ENCODE peak calls at places on chromosomes 16 and 17, in six cellular contexts. U is H54, K is testis, W is adrenal gland, B is K562, S is spleen. C is an unnamed sample.

GRCh38 chr16:19223235-19223847 is 55.3 kb downstream of the SYT17 start:
- DNase-seq in U (no peak), K (peak), W (peak), B (peak), S (no peak), C (peak)

GRCh38 chr17:67922503-67922902 is 73.8 kb downstream of the C17orf58 start:
- DNase-seq in U (no peak), K (no peak), W (no peak), B (no peak), S (no peak), C (no peak)

GRCh38 chr17:6070280-6070894 is at the start of gene WSCD1:
- DNase-seq in U (no peak), K (peak), W (peak), B (no peak), S (no peak), C (no peak)

GRCh38 chr16:25828510-25828909 is 136.8 kb downstream of the HS3ST4 start:
- DNase-seq in U (no peak), K (no peak), W (no peak), B (no peak), S (no peak), C (no peak)

GRCh38 chr16:35733278-35733965 is 2274.0 kb downstream of the TP53TG3F start:
- DNase-seq in U (no peak), K (no peak), W (no peak), B (no peak), S (no peak), C (no peak)

GRCh38 chr17:79201536-79202227 is 127.1 kb downstream of the ENGASE start:
- DNase-seq in U (peak), K (no peak), W (no peak), B (no peak), S (no peak), C (no peak)

GRCh38 chr17:56247816-56248215 is 94.5 kb downstream of the ANKFN1 start:
- DNase-seq in U (no peak), K (no peak), W (no peak), B (no peak), S (no peak), C (no peak)

GRCh38 chr16:27769561-27770222 is 219.7 kb downstream of the KATNIP start:
- DNase-seq in U (peak), K (no peak), W (no peak), B (no peak), S (peak), C (no peak)

GRCh38 chr16:69083306-69083941 is 22.0 kb upstream of the HAS3 start:
- DNase-seq in U (no peak), K (no peak), W (no peak), B (no peak), S (no peak), C (peak)

GRCh38 chr17:65656390-65657250 is 95.2 kb upstream of the AXIN2 start:
- DNase-seq in U (no peak), K (no peak), W (no peak), B (no peak), S (no peak), C (no peak)

GRCh38 chr17:77834170-77835115 is 124.1 kb upstream of the TNRC6C start:
- DNase-seq in U (peak), K (peak), W (peak), B (peak), S (peak), C (peak)

GRCh38 chr16:55125818-55126385 is 195.2 kb downstream of the IRX5 start:
- DNase-seq in U (no peak), K (no peak), W (no peak), B (no peak), S (no peak), C (no peak)

GRCh38 chr17:76635039-76635438 is 8.5 kb downstream of the ST6GALNAC1 start:
- DNase-seq in U (no peak), K (no peak), W (no peak), B (no peak), S (no peak), C (no peak)

GRCh38 chr17:81601525-81602120 is 35.3 kb downstream of the NPLOC4 start:
- DNase-seq in U (no peak), K (peak), W (peak), B (peak), S (no peak), C (peak)

GRCh38 chr17:43591750-43592562 is 45.8 kb upstream of the ETV4 start:
- DNase-seq in U (peak), K (peak), W (peak), B (no peak), S (no peak), C (no peak)

GRCh38 chr16:11379420-11379819 is 34.2 kb downstream of the RMI2 start:
- DNase-seq in U (peak), K (no peak), W (peak), B (no peak), S (peak), C (peak)

GRCh38 chr16:4113358-4114256 is 2.6 kb downstream of the ADCY9 start:
- DNase-seq in U (no peak), K (no peak), W (no peak), B (no peak), S (peak), C (no peak)

GRCh38 chr16:28309811-28310311 is 17.5 kb downstream of the SBK1 start:
- DNase-seq in U (no peak), K (no peak), W (no peak), B (no peak), S (peak), C (no peak)

GRCh38 chr17:8192070-8192815 is 2.3 kb upstream of the BORCS6 start:
- DNase-seq in U (peak), K (peak), W (peak), B (peak), S (no peak), C (peak)

GRCh38 chr17:20995164-20995872 is 47.5 kb downstream of the USP22 start:
- DNase-seq in U (no peak), K (no peak), W (peak), B (no peak), S (peak), C (no peak)

DNA sequence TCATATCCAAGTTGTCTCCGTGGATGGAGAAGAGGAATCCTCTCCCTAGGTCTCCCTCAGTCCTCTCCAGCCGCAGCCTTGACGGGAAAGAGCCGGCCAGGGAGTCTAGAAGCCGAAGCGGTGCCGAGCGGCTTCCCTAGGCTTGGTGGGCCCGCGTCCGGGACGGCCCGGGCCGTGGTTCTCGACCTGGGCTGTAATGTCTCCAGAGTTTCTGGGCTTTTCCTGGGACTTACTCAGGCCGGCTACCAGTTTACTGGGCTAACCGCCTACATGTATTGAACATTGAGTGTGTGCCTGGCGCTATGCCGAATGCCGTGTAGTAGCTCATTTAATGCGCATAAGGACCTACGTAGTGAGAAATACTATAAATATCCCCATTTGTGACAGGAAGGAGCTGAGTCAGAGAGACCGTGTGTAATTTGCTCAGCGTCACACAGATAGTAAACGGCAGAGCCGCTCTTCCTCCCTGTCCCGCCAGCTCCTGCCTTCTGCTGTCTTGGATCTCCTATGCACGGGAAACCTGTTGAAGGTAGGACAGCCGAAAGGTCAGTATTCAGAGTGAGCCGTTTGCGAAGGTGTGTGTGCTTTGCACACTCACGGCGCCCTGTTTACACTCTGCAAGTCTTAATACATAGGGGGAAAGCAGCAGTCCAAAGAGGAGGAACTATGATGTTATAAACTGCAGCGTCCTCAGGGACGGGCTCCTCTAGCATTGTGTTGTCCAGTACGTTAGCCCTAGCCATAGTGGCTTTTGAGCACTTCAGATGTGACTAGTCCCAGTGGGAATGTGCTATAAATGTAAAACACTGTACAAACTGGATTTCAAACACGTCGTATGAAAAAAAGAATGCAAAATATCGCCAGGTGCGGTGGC is 723 bp upstream of the SPAG5 start:
- DNase-seq in U (peak), K (peak), W (peak), B (peak), S (peak), C (peak)
- TF ChIP-seq POLR2A in U (no peak), K (no peak), W (peak), B (no peak), S (no peak), C (peak)

GRCh38 chr17:2904135-2904534 is 107.9 kb downstream of the RAP1GAP2 start:
- DNase-seq in U (no peak), K (no peak), W (no peak), B (no peak), S (no peak), C (no peak)
- TF ChIP-seq POLR2A in U (no peak), K (no peak), W (no peak), B (no peak), S (no peak), C (no peak)

GRCh38 chr16:89316701-89317100 is 99.2 kb downstream of the ZNF778 start:
- DNase-seq in U (no peak), K (no peak), W (no peak), B (no peak), S (peak), C (no peak)

GRCh38 chr16:89318871-89319627 is 101.5 kb downstream of the ZNF778 start:
- DNase-seq in U (no peak), K (no peak), W (no peak), B (no peak), S (peak), C (no peak)

GRCh38 chr16:89318430-89318758 is 100.9 kb downstream of the ZNF778 start:
- DNase-seq in U (no peak), K (no peak), W (no peak), B (no peak), S (no peak), C (no peak)

GRCh38 chr16:89317101-89317671 is 99.7 kb downstream of the ZNF778 start:
- DNase-seq in U (no peak), K (no peak), W (no peak), B (no peak), S (peak), C (no peak)

DNA sequence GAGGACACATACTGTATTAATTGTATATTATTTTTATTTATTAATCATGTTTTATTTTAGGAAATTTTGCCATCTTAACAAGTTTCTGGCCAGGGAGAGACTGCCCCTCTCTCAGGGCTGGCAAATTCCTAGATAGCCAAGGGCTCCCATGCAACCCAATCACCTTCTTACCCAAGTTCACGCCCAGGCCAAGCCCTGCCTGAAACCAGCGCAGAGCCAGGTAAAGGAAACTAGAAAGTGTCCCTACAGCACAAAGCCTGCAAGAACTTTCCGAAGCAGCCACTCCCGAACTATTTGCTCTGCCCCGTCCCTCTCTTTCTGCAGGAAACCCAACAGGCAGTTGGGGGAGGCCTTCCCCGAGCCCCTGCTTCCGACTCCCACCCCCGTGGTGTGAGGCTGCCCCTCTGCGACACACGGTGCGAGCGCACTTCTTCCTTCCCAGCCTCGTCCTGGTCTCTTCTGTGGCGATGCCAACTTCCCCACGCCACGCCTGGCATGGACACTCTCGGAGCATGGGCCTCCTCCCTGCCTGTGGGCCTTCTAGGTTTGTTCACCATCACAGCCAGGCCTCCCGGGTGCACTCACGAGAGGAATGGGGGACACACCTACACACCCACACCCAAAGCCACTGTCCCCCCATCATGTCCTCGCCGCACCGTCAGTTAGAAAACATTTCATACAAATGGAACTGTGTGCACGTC is 100.4 kb downstream of the ZNF778 start:
- DNase-seq in U (no peak), K (no peak), W (no peak), B (no peak), S (peak), C (no peak)
- TF ChIP-seq POLR2A in U (no peak), K (no peak), W (no peak), B (no peak), S (no peak), C (no peak)

GRCh38 chr17:42154514-42154883 is 290 bp downstream of the RAB5C start:
- DNase-seq in U (no peak), K (no peak), W (no peak), B (no peak), S (no peak), C (no peak)

GRCh38 chr17:42155614-42156045 is 841 bp upstream of the RAB5C start:
- DNase-seq in U (no peak), K (no peak), W (no peak), B (no peak), S (no peak), C (no peak)

GRCh38 chr17:42159796-42160551 is 5.2 kb upstream of the RAB5C start:
- DNase-seq in U (no peak), K (no peak), W (no peak), B (no peak), S (no peak), C (no peak)

DNA sequence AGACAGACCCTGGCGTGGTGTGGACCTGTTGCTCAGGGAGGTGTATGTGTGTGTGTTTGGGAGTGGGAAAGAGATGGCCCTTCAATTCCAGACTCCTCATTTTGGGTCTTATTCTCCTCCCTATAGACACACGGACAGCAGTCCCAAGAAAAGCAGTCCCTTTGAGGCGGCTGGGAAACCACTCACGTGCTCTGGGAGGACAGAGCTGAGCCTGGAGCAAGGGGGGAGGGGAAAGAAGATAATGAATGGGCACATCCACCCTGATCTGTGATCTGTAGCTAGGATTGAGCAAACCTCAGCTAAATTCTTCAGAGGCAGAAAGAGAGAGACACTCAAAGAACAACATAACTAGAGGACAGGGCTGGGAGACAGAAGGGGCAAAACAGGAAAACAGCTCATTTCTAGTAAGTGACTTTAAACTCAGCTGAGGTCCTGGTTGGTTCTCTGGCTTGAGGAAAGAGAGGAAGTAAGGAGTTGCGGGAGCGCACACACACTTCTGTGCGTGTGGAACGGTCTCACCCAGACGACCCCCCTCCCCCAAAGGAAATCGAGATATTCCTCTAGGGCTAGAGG is 784 bp downstream of the RAB5C start:
- DNase-seq in U (no peak), K (no peak), W (peak), B (peak), S (no peak), C (peak)
- TF ChIP-seq POLR2A in U (no peak), K (no peak), W (peak), B (no peak), S (no peak), C (no peak)

DNA sequence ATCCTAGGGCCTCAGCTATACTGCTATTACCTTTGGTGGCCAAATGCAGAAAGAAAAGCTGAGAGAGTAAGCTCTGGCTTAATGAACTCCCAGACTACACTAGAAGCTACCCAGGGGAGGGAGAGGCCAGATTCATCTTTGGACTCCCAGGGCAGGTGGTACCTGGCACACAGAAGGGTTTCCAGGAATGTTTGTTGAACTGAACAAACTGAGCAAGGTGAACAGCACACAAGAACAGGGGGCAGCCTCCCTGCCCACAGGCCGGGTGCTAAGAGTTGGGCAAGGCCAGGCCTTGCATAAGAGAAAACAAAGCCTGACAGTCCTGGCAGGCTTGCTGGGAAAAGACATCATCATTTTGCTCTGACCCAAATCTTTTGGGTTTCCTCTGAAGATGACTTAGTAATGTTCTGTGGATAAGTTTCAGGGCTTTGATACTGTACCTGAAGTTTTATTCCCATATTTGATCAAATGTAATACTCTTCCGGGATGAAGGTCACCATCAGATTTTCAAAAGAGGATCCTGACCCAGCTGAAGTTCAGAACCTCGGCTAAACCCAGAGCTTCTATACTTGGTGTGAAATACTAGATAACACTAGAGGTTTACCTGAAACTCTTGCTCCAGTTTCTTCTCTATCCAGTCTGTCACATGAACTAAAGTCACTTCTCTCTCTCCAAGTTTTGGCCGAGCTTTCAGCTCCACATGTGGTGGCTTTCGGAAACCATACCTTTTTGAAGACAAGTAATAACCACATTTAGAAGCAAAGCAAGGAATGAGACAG is 20.5 kb upstream of the ERN1 start:
- DNase-seq in U (no peak), K (no peak), W (peak), B (no peak), S (no peak), C (no peak)
- TF ChIP-seq POLR2A in U (no peak), K (no peak), W (no peak), B (no peak), S (no peak), C (no peak)

GRCh38 chr17:37100231-37100630 is 151.5 kb downstream of the AATF start:
- DNase-seq in U (no peak), K (no peak), W (no peak), B (no peak), S (no peak), C (no peak)

GRCh38 chr17:37101306-37101705 is 152.6 kb downstream of the AATF start:
- DNase-seq in U (no peak), K (no peak), W (no peak), B (no peak), S (no peak), C (no peak)

GRCh38 chr17:37106049-37106448 is 157.3 kb downstream of the AATF start:
- DNase-seq in U (no peak), K (no peak), W (no peak), B (no peak), S (no peak), C (no peak)

GRCh38 chr17:37098910-37099664 is 150.3 kb downstream of the AATF start:
- DNase-seq in U (no peak), K (no peak), W (no peak), B (no peak), S (no peak), C (no peak)

DNA sequence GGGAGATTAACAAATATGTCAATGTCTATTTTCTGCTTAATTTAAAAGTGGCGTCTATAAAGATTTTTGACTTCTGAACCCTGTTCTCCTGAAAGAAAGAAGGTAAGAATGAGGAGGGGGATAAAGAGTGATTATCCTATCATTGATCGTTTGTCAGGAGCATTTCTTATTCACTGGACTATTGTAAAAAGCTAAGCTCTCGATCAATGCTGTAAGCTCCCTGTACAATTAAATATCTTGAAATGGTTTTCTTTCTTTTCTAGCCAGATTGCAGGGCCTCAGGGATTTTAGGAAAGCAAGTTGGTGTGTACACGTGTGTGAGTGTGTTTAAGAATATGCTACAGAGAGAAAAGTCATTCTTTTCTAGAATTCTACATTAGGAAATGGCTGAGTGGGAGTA is 154.4 kb downstream of the AATF start:
- DNase-seq in U (no peak), K (no peak), W (no peak), B (no peak), S (no peak), C (no peak)
- TF ChIP-seq POLR2A in U (no peak), K (no peak), W (no peak), B (no peak), S (no peak), C (no peak)

GRCh38 chr16:10368984-10369551 is 16.8 kb upstream of the ATF7IP2 start:
- DNase-seq in U (no peak), K (no peak), W (no peak), B (peak), S (no peak), C (no peak)

GRCh38 chr16:10371592-10371991 is 14.3 kb upstream of the ATF7IP2 start:
- DNase-seq in U (no peak), K (no peak), W (no peak), B (no peak), S (no peak), C (no peak)

GRCh38 chr16:10362077-10362863 is 23.6 kb upstream of the ATF7IP2 start:
- DNase-seq in U (no peak), K (no peak), W (no peak), B (peak), S (peak), C (peak)

GRCh38 chr16:10370096-10370726 is 15.7 kb upstream of the ATF7IP2 start:
- DNase-seq in U (no peak), K (no peak), W (no peak), B (no peak), S (peak), C (no peak)

DNA sequence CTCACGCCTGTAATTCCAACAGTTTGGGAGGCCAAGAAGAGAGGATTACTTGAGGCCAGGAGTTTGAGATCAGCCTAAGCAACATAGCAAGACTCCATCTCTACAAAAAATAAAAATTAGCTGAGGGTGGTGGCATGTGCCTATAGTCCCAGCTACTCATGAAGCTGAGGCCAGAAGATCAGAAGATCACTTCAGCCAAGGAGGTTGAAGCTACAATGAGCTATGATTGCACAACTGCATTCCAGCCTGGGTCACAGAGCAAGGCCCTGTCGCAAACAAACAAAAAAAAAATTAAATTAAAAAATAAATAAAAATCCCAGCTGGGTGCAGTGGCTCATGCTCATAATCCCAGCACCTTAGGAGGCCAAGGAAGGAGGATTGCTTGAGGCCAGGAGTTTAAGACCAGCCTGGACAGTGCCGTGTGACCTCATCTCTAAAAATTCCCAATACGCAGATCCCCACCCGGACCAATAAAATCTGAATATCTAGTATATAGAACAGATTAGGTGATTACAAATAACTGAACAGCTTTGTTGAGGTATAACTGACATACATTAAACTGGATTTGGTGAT is 18.2 kb upstream of the ATF7IP2 start:
- DNase-seq in U (no peak), K (no peak), W (no peak), B (no peak), S (no peak), C (no peak)
- TF ChIP-seq POLR2A in U (no peak), K (no peak), W (no peak), B (no peak), S (no peak), C (no peak)

C was measured in erythroblast.